ENCODE peak calls at places on chromosomes 4 and X, in nine cellular contexts. One of them, this sample, is unnamed.
A peak's percentile ranks its signal among the peaks of the same experiment; 100 is the strongest.

GRCh38 chr4:147863808-147864472 is 132.1 kb downstream of the ARHGAP10 start:
- DNase-seq in CD4-positive, alpha-beta T cell: no peak
- DNase-seq in A549: no peak
- DNase-seq in tibial artery: peak; percentile 46
- DNase-seq in nephron progenitor cell: no peak
- DNase-seq in adrenal gland: no peak
- DNase-seq in fibroblast of pulmonary artery: no peak
- DNase-seq in CD8-positive, alpha-beta T cell: no peak
- DNase-seq in endodermal cell: no peak
- DNase-seq in this sample: no peak

GRCh38 chrX:2696698-2697215 is 5.7 kb downstream of the CD99 start:
- DNase-seq in nephron progenitor cell: no peak
- DNase-seq in A549: peak; percentile 35
- DNase-seq in fibroblast of pulmonary artery: peak; percentile 93
- DNase-seq in endodermal cell: no peak
- DNase-seq in adrenal gland: no peak
- DNase-seq in tibial artery: no peak
- DNase-seq in CD4-positive, alpha-beta T cell: peak; percentile 34
- DNase-seq in CD8-positive, alpha-beta T cell: no peak
- DNase-seq in this sample: no peak

GRCh38 chr4:147586637-147587036 is 30.6 kb upstream of the TMEM184C start:
- DNase-seq in CD4-positive, alpha-beta T cell: no peak
- DNase-seq in endodermal cell: no peak
- DNase-seq in fibroblast of pulmonary artery: no peak
- DNase-seq in A549: no peak
- DNase-seq in CD8-positive, alpha-beta T cell: no peak
- DNase-seq in tibial artery: no peak
- DNase-seq in adrenal gland: no peak
- DNase-seq in nephron progenitor cell: no peak
- DNase-seq in this sample: no peak

GRCh38 chr4:12145768-12146167 is 717.1 kb upstream of the HS3ST1 start:
- DNase-seq in CD4-positive, alpha-beta T cell: no peak
- DNase-seq in fibroblast of pulmonary artery: no peak
- DNase-seq in A549: no peak
- DNase-seq in tibial artery: no peak
- DNase-seq in nephron progenitor cell: no peak
- DNase-seq in endodermal cell: no peak
- DNase-seq in CD8-positive, alpha-beta T cell: no peak
- DNase-seq in adrenal gland: no peak
- DNase-seq in this sample: no peak

GRCh38 chr4:31370866-31371465 is 650.8 kb downstream of the PCDH7 start:
- DNase-seq in endodermal cell: no peak
- DNase-seq in fibroblast of pulmonary artery: peak; percentile 71
- DNase-seq in CD8-positive, alpha-beta T cell: no peak
- DNase-seq in CD4-positive, alpha-beta T cell: no peak
- DNase-seq in tibial artery: no peak
- DNase-seq in A549: peak; percentile 32
- DNase-seq in adrenal gland: no peak
- DNase-seq in nephron progenitor cell: peak; percentile 16
- DNase-seq in this sample: no peak

GRCh38 chr4:86032476-86033022 is 327.3 kb downstream of the MAPK10 start:
- DNase-seq in CD4-positive, alpha-beta T cell: no peak
- DNase-seq in nephron progenitor cell: no peak
- DNase-seq in adrenal gland: no peak
- DNase-seq in A549: no peak
- DNase-seq in fibroblast of pulmonary artery: peak; percentile 93
- DNase-seq in endodermal cell: no peak
- DNase-seq in CD8-positive, alpha-beta T cell: no peak
- DNase-seq in tibial artery: no peak
- DNase-seq in this sample: no peak

GRCh38 chr4:151325320-151326246 is at the start of gene SH3D19:
- DNase-seq in endodermal cell: peak; percentile 85
- DNase-seq in CD4-positive, alpha-beta T cell: no peak
- DNase-seq in A549: peak; percentile 84
- DNase-seq in tibial artery: peak; percentile 60
- DNase-seq in nephron progenitor cell: peak; percentile 67
- DNase-seq in CD8-positive, alpha-beta T cell: no peak
- DNase-seq in fibroblast of pulmonary artery: peak; percentile 81
- DNase-seq in adrenal gland: peak; percentile 70
- DNase-seq in this sample: peak; percentile 57

GRCh38 chr4:152436384-152436783 is 99.5 kb downstream of the FBXW7 start:
- DNase-seq in endodermal cell: peak; percentile 63
- DNase-seq in fibroblast of pulmonary artery: no peak
- DNase-seq in tibial artery: no peak
- DNase-seq in CD4-positive, alpha-beta T cell: no peak
- DNase-seq in nephron progenitor cell: no peak
- DNase-seq in CD8-positive, alpha-beta T cell: no peak
- DNase-seq in A549: no peak
- DNase-seq in adrenal gland: no peak
- DNase-seq in this sample: no peak

GRCh38 chr4:123398151-123398802 is 1.7 kb downstream of the SPRY1 start:
- DNase-seq in A549: peak; percentile 59
- DNase-seq in CD4-positive, alpha-beta T cell: peak; percentile 42
- DNase-seq in fibroblast of pulmonary artery: peak; percentile 54
- DNase-seq in CD8-positive, alpha-beta T cell: peak; percentile 41
- DNase-seq in nephron progenitor cell: peak; percentile 76
- DNase-seq in tibial artery: peak; percentile 54
- DNase-seq in adrenal gland: peak; percentile 66
- DNase-seq in endodermal cell: peak; percentile 87
- DNase-seq in this sample: peak; percentile 65

GRCh38 chr4:39855909-39856512 is 121.7 kb downstream of the PDS5A start:
- DNase-seq in A549: peak; percentile 28
- DNase-seq in adrenal gland: no peak
- DNase-seq in nephron progenitor cell: no peak
- DNase-seq in tibial artery: no peak
- DNase-seq in CD4-positive, alpha-beta T cell: no peak
- DNase-seq in CD8-positive, alpha-beta T cell: no peak
- DNase-seq in fibroblast of pulmonary artery: peak; percentile 18
- DNase-seq in endodermal cell: no peak
- DNase-seq in this sample: no peak

GRCh38 chrX:13059676-13060499 is 15.5 kb upstream of the FAM9C start:
- DNase-seq in adrenal gland: no peak
- DNase-seq in fibroblast of pulmonary artery: no peak
- DNase-seq in endodermal cell: no peak
- DNase-seq in CD8-positive, alpha-beta T cell: no peak
- DNase-seq in nephron progenitor cell: no peak
- DNase-seq in A549: peak; percentile 88
- DNase-seq in CD4-positive, alpha-beta T cell: no peak
- DNase-seq in tibial artery: no peak
- DNase-seq in this sample: no peak

GRCh38 chrX:47564438-47565085 is 3.6 kb downstream of the ARAF start:
- DNase-seq in nephron progenitor cell: no peak
- DNase-seq in adrenal gland: no peak
- DNase-seq in CD4-positive, alpha-beta T cell: no peak
- DNase-seq in tibial artery: no peak
- DNase-seq in CD8-positive, alpha-beta T cell: no peak
- DNase-seq in endodermal cell: peak; percentile 43
- DNase-seq in fibroblast of pulmonary artery: no peak
- DNase-seq in A549: no peak
- DNase-seq in this sample: no peak

GRCh38 chr4:6333301-6334202 is 63.9 kb downstream of the WFS1 start:
- DNase-seq in nephron progenitor cell: no peak
- DNase-seq in CD8-positive, alpha-beta T cell: no peak
- DNase-seq in CD4-positive, alpha-beta T cell: no peak
- DNase-seq in endodermal cell: peak; percentile 75
- DNase-seq in tibial artery: no peak
- DNase-seq in adrenal gland: no peak
- DNase-seq in fibroblast of pulmonary artery: peak; percentile 18
- DNase-seq in A549: peak; percentile 37
- DNase-seq in this sample: peak; percentile 25

GRCh38 chrX:18793601-18794089 is 86.2 kb downstream of the PPEF1 start:
- DNase-seq in CD8-positive, alpha-beta T cell: no peak
- DNase-seq in endodermal cell: peak; percentile 46
- DNase-seq in CD4-positive, alpha-beta T cell: no peak
- DNase-seq in nephron progenitor cell: no peak
- DNase-seq in adrenal gland: no peak
- DNase-seq in tibial artery: no peak
- DNase-seq in A549: peak; percentile 75
- DNase-seq in fibroblast of pulmonary artery: no peak
- DNase-seq in this sample: no peak

GRCh38 chr4:73723029-73723428 is 17.3 kb upstream of the CXCL8 start:
- DNase-seq in fibroblast of pulmonary artery: no peak
- DNase-seq in tibial artery: no peak
- DNase-seq in adrenal gland: no peak
- DNase-seq in nephron progenitor cell: no peak
- DNase-seq in CD4-positive, alpha-beta T cell: no peak
- DNase-seq in CD8-positive, alpha-beta T cell: no peak
- DNase-seq in endodermal cell: no peak
- DNase-seq in A549: no peak
- DNase-seq in this sample: no peak

GRCh38 chr4:183370786-183371185 is 48.6 kb upstream of the CLDN24 start:
- DNase-seq in nephron progenitor cell: no peak
- DNase-seq in CD4-positive, alpha-beta T cell: no peak
- DNase-seq in endodermal cell: no peak
- DNase-seq in A549: no peak
- DNase-seq in fibroblast of pulmonary artery: no peak
- DNase-seq in CD8-positive, alpha-beta T cell: no peak
- DNase-seq in adrenal gland: no peak
- DNase-seq in tibial artery: no peak
- DNase-seq in this sample: no peak

GRCh38 chrX:11553594-11553993 is 112.1 kb downstream of the ARHGAP6 start:
- DNase-seq in CD8-positive, alpha-beta T cell: no peak
- DNase-seq in tibial artery: no peak
- DNase-seq in CD4-positive, alpha-beta T cell: no peak
- DNase-seq in adrenal gland: no peak
- DNase-seq in fibroblast of pulmonary artery: no peak
- DNase-seq in endodermal cell: no peak
- DNase-seq in A549: no peak
- DNase-seq in nephron progenitor cell: no peak
- DNase-seq in this sample: no peak

GRCh38 chrX:143663755-143664154 is 27.9 kb upstream of the SLITRK4 start:
- DNase-seq in endodermal cell: no peak
- DNase-seq in CD8-positive, alpha-beta T cell: no peak
- DNase-seq in fibroblast of pulmonary artery: peak; percentile 44
- DNase-seq in adrenal gland: no peak
- DNase-seq in nephron progenitor cell: no peak
- DNase-seq in tibial artery: no peak
- DNase-seq in A549: no peak
- DNase-seq in CD4-positive, alpha-beta T cell: no peak
- DNase-seq in this sample: no peak

GRCh38 chrX:143664302-143664701 is 28.4 kb upstream of the SLITRK4 start:
- DNase-seq in adrenal gland: no peak
- DNase-seq in A549: peak; percentile 7
- DNase-seq in nephron progenitor cell: no peak
- DNase-seq in CD8-positive, alpha-beta T cell: no peak
- DNase-seq in endodermal cell: no peak
- DNase-seq in tibial artery: no peak
- DNase-seq in CD4-positive, alpha-beta T cell: no peak
- DNase-seq in fibroblast of pulmonary artery: peak; percentile 22
- DNase-seq in this sample: peak; percentile 1

DNA sequence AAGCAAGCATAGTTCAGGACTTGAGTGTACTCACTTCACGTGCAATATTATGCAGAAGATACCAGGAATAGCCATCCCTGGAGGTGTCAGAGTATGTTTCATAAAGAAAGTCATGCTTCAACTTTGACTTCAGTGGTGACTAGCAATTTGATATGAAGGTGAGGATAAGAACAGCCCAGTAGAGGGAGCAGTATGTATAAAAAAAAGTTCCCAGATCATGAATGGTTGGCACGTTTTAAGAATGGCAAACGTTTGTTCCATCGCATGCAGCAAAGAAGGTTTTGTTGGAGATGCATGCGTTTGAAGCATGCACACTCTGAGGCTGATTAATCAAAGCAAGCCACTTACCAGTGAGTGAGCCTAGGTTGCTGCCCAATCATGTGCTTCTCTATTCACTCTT is 33.5 kb upstream of the SLITRK4 start:
- DNase-seq in A549: no peak
- DNase-seq in nephron progenitor cell: no peak
- DNase-seq in adrenal gland: no peak
- DNase-seq in fibroblast of pulmonary artery: peak; percentile 16
- DNase-seq in tibial artery: no peak
- DNase-seq in endodermal cell: no peak
- DNase-seq in CD4-positive, alpha-beta T cell: no peak
- DNase-seq in CD8-positive, alpha-beta T cell: no peak
- DNase-seq in this sample: no peak
- TF ChIP-seq CTCF in A549: no peak
- TF ChIP-seq CTCF in nephron progenitor cell: peak; percentile 8
- TF ChIP-seq CTCF in adrenal gland: no peak
- TF ChIP-seq CTCF in fibroblast of pulmonary artery: peak; percentile 23
- TF ChIP-seq CTCF in tibial artery: no peak
- TF ChIP-seq CTCF in endodermal cell: peak; percentile 61
- TF ChIP-seq CTCF in CD4-positive, alpha-beta T cell: no peak
- TF ChIP-seq CTCF in CD8-positive, alpha-beta T cell: no peak
- TF ChIP-seq CTCF in this sample: peak; percentile 41

GRCh38 chr4:139509727-139510410 is 46.1 kb downstream of the SETD7 start:
- DNase-seq in nephron progenitor cell: no peak
- DNase-seq in CD8-positive, alpha-beta T cell: no peak
- DNase-seq in tibial artery: no peak
- DNase-seq in endodermal cell: peak; percentile 80
- DNase-seq in A549: peak; percentile 29
- DNase-seq in CD4-positive, alpha-beta T cell: no peak
- DNase-seq in adrenal gland: no peak
- DNase-seq in fibroblast of pulmonary artery: peak; percentile 38
- DNase-seq in this sample: no peak
- TF ChIP-seq CTCF in nephron progenitor cell: no peak
- TF ChIP-seq CTCF in CD8-positive, alpha-beta T cell: no peak
- TF ChIP-seq CTCF in tibial artery: peak; percentile 6
- TF ChIP-seq CTCF in endodermal cell: peak; percentile 83
- TF ChIP-seq CTCF in A549: peak; percentile 19
- TF ChIP-seq CTCF in CD4-positive, alpha-beta T cell: no peak
- TF ChIP-seq CTCF in adrenal gland: no peak
- TF ChIP-seq CTCF in fibroblast of pulmonary artery: peak; percentile 51
- TF ChIP-seq CTCF in this sample: peak; percentile 38

GRCh38 chr4:163003979-163004378 is 162.7 kb downstream of the NAF1 start:
- DNase-seq in tibial artery: no peak
- DNase-seq in CD8-positive, alpha-beta T cell: no peak
- DNase-seq in fibroblast of pulmonary artery: no peak
- DNase-seq in A549: no peak
- DNase-seq in CD4-positive, alpha-beta T cell: no peak
- DNase-seq in adrenal gland: no peak
- DNase-seq in nephron progenitor cell: no peak
- DNase-seq in endodermal cell: peak; percentile 50
- DNase-seq in this sample: no peak
- TF ChIP-seq CTCF in tibial artery: no peak
- TF ChIP-seq CTCF in CD8-positive, alpha-beta T cell: no peak
- TF ChIP-seq CTCF in fibroblast of pulmonary artery: no peak
- TF ChIP-seq CTCF in A549: no peak
- TF ChIP-seq CTCF in CD4-positive, alpha-beta T cell: no peak
- TF ChIP-seq CTCF in adrenal gland: no peak
- TF ChIP-seq CTCF in nephron progenitor cell: no peak
- TF ChIP-seq CTCF in endodermal cell: peak; percentile 26
- TF ChIP-seq CTCF in this sample: no peak

GRCh38 chr4:180031330-180031729 is 2211.9 kb upstream of the TENM3 start:
- DNase-seq in adrenal gland: no peak
- DNase-seq in CD4-positive, alpha-beta T cell: no peak
- DNase-seq in nephron progenitor cell: no peak
- DNase-seq in A549: no peak
- DNase-seq in tibial artery: no peak
- DNase-seq in endodermal cell: no peak
- DNase-seq in CD8-positive, alpha-beta T cell: no peak
- DNase-seq in fibroblast of pulmonary artery: no peak
- DNase-seq in this sample: no peak

DNA sequence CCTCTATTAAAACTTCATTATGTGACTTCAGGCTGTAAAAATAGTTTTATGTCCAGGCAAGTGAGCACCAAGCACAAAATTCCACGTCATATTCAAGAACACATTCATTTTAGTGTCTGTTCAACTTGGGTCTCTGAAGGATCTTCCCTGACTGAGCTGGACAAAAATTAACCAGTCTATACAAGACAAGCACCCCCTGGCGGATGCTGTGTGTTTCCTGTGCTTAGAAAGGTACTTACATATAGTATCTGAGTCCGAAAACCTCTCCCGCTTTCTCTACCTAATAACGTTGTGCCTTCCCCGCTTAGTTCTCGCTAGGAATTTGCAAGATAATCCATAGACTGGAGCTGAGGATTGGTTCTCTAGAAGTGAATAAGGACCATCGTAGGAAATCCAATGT is 2214.5 kb upstream of the TENM3 start:
- DNase-seq in CD8-positive, alpha-beta T cell: no peak
- DNase-seq in tibial artery: no peak
- DNase-seq in endodermal cell: peak; percentile 89
- DNase-seq in fibroblast of pulmonary artery: peak; percentile 1
- DNase-seq in adrenal gland: peak; percentile 29
- DNase-seq in nephron progenitor cell: peak; percentile 67
- DNase-seq in CD4-positive, alpha-beta T cell: no peak
- DNase-seq in A549: peak; percentile 53
- DNase-seq in this sample: peak; percentile 45
- TF ChIP-seq CTCF in CD8-positive, alpha-beta T cell: no peak
- TF ChIP-seq CTCF in tibial artery: no peak
- TF ChIP-seq CTCF in endodermal cell: peak; percentile 82
- TF ChIP-seq CTCF in fibroblast of pulmonary artery: no peak
- TF ChIP-seq CTCF in adrenal gland: no peak
- TF ChIP-seq CTCF in nephron progenitor cell: peak; percentile 49
- TF ChIP-seq CTCF in CD4-positive, alpha-beta T cell: no peak
- TF ChIP-seq CTCF in A549: no peak
- TF ChIP-seq CTCF in this sample: peak; percentile 65